ENCODE peak calls at places on chromosomes 3 and 15, in ten cellular contexts. Y is Caco-2; J is HTR-8/SVneo; N is NCI-H460; B is BE2C; X is HEK293T; K is stimulated activated CD4-positive, alpha-beta T cell treated with anti-CD3 and anti-CD28 coated beads, Interleukin-1b, Interleukin-23, amount 100 ng/mL, for 1 hour; P is omental fat pad; F is H7; D is Daoy. L is an unnamed sample.

GRCh38 chr15:101504866-101505609 is 15.5 kb upstream of the PCSK6 start:
- DNase-seq in D (no peak), J (no peak), P (no peak), B (no peak), X (peak), Y (no peak), N (no peak), K (no peak), F (peak), L (no peak)

GRCh38 chr3:13620776-13621365 is 71.9 kb downstream of the FBLN2 start:
- DNase-seq in B (no peak), N (no peak), D (no peak), X (no peak), P (no peak), J (no peak), F (peak), K (no peak), Y (no peak), L (no peak)

GRCh38 chr3:171323934-171324535 is 136.2 kb downstream of the TNIK start:
- DNase-seq in K (no peak), J (no peak), F (no peak), B (no peak), D (peak), X (no peak), P (no peak), N (no peak), Y (no peak), L (no peak)

GRCh38 chr15:91153954-91154353 is 53.9 kb downstream of the SV2B start:
- DNase-seq in P (no peak), D (no peak), Y (no peak), N (no peak), B (no peak), X (no peak), F (no peak), K (no peak), J (no peak), L (no peak)

GRCh38 chr15:69302929-69303328 is 4.2 kb downstream of the PAQR5 start:
- DNase-seq in P (no peak), N (no peak), F (no peak), K (no peak), J (no peak), D (no peak), B (no peak), Y (no peak), X (no peak), L (no peak)

GRCh38 chr3:113091417-113091816 is 100.6 kb downstream of the GTPBP8 start:
- DNase-seq in J (no peak), D (no peak), F (no peak), Y (no peak), K (no peak), B (no peak), N (no peak), X (no peak), P (no peak), L (no peak)

GRCh38 chr3:129439381-129439816 is 349 bp downstream of the MBD4 start:
- DNase-seq in K (peak), B (peak), Y (no peak), J (peak), X (no peak), N (no peak), D (peak), P (peak), F (peak), L (no peak)

GRCh38 chr15:40046721-40047412 is 7.9 kb upstream of the SRP14 start:
- DNase-seq in N (no peak), J (no peak), D (peak), F (no peak), Y (no peak), X (no peak), P (no peak), B (no peak), K (no peak), L (no peak)

GRCh38 chr15:75620043-75620775 is 5.3 kb downstream of the SNUPN start:
- DNase-seq in K (no peak), F (no peak), B (no peak), P (no peak), J (no peak), N (no peak), Y (no peak), D (peak), X (no peak), L (no peak)

GRCh38 chr3:74591946-74592345 is 22.5 kb downstream of the CNTN3 start:
- DNase-seq in Y (no peak), B (no peak), K (no peak), N (no peak), X (no peak), P (no peak), F (no peak), J (no peak), D (no peak), L (no peak)

GRCh38 chr3:149486726-149487125 is 12.2 kb downstream of the TM4SF4 start:
- DNase-seq in D (no peak), Y (no peak), P (no peak), J (no peak), F (no peak), N (no peak), B (no peak), X (no peak), K (no peak), L (no peak)

GRCh38 chr15:99106417-99107220 is 1.7 kb downstream of the SYNM start:
- DNase-seq in J (no peak), P (no peak), X (no peak), F (no peak), B (no peak), Y (no peak), D (no peak), K (no peak), N (no peak), L (no peak)

GRCh38 chr15:66924889-66925288 is 140.5 kb upstream of the SMAD3 start:
- DNase-seq in F (no peak), Y (no peak), N (no peak), P (no peak), X (no peak), J (no peak), B (no peak), D (no peak), K (no peak), L (no peak)

GRCh38 chr3:183548262-183548769 is 7.2 kb downstream of the KLHL6 start:
- DNase-seq in P (no peak), N (no peak), D (peak), J (peak), F (peak), Y (peak), X (no peak), K (no peak), B (peak), L (no peak)

GRCh38 chr15:85049805-85050204 is 68.1 kb downstream of the PDE8A start:
- DNase-seq in K (no peak), D (no peak), P (no peak), X (no peak), B (no peak), N (no peak), F (no peak), J (no peak), Y (no peak), L (no peak)

GRCh38 chr3:36957862-36958686 is 13.2 kb upstream of the TRANK1 start:
- DNase-seq in P (no peak), K (no peak), N (no peak), B (no peak), D (peak), F (no peak), J (no peak), Y (no peak), X (no peak), L (no peak)

GRCh38 chr3:190094201-190094718 is 26.4 kb downstream of the P3H2 start:
- DNase-seq in B (no peak), F (no peak), J (no peak), P (no peak), N (no peak), Y (no peak), D (no peak), X (no peak), K (no peak), L (no peak)

L was measured in amygdala.